ENCODE peak calls at places on chromosomes 12 and 14, in six cellular contexts. One of them, this sample, is unnamed.

GRCh38 chr12:94100990-94101901 is 47.1 kb upstream of the PLXNC1 start:
- DNase-seq in WTC11: peak
- DNase-seq in GM12878: no peak
- DNase-seq in HepG2: peak
- DNase-seq in K562: peak
- DNase-seq in H1: peak
- DNase-seq in this sample: peak

GRCh38 chr12:68042212-68042699 is 53.0 kb downstream of the IFNG-AS1 start:
- DNase-seq in WTC11: no peak
- DNase-seq in GM12878: peak
- DNase-seq in H1: no peak
- DNase-seq in HepG2: peak
- DNase-seq in K562: no peak
- DNase-seq in this sample: no peak

GRCh38 chr12:76153616-76154015 is 69.1 kb upstream of the NAP1L1 start:
- DNase-seq in GM12878: no peak
- DNase-seq in H1: no peak
- DNase-seq in K562: no peak
- DNase-seq in WTC11: no peak
- DNase-seq in HepG2: no peak
- DNase-seq in this sample: no peak

GRCh38 chr14:89207925-89208328 is 209.1 kb downstream of the FOXN3 start:
- DNase-seq in HepG2: no peak
- DNase-seq in K562: no peak
- DNase-seq in GM12878: peak
- DNase-seq in H1: no peak
- DNase-seq in WTC11: no peak
- DNase-seq in this sample: no peak

GRCh38 chr14:46646796-46647195 is 4.8 kb downstream of the RPL10L start:
- DNase-seq in WTC11: no peak
- DNase-seq in K562: no peak
- DNase-seq in GM12878: no peak
- DNase-seq in H1: no peak
- DNase-seq in HepG2: no peak
- DNase-seq in this sample: no peak

GRCh38 chr14:45699451-45699850 is 446.4 kb upstream of the MIS18BP1 start:
- DNase-seq in WTC11: no peak
- DNase-seq in HepG2: no peak
- DNase-seq in H1: no peak
- DNase-seq in K562: no peak
- DNase-seq in GM12878: no peak
- DNase-seq in this sample: no peak

GRCh38 chr14:102189858-102190257 is 50.2 kb downstream of the WDR20 start:
- DNase-seq in K562: peak
- DNase-seq in GM12878: no peak
- DNase-seq in WTC11: no peak
- DNase-seq in H1: no peak
- DNase-seq in HepG2: no peak
- DNase-seq in this sample: no peak

GRCh38 chr14:71336488-71337192 is 429.4 kb downstream of the PCNX1 start:
- DNase-seq in HepG2: peak
- DNase-seq in GM12878: no peak
- DNase-seq in K562: no peak
- DNase-seq in H1: no peak
- DNase-seq in WTC11: no peak
- DNase-seq in this sample: no peak

GRCh38 chr12:94980577-94980976 is 22.9 kb downstream of the NDUFA12 start:
- DNase-seq in WTC11: no peak
- DNase-seq in H1: no peak
- DNase-seq in K562: no peak
- DNase-seq in HepG2: no peak
- DNase-seq in GM12878: no peak
- DNase-seq in this sample: no peak

GRCh38 chr14:105204206-105204930 is 23.3 kb upstream of the NUDT14 start:
- DNase-seq in K562: no peak
- DNase-seq in GM12878: no peak
- DNase-seq in WTC11: no peak
- DNase-seq in H1: no peak
- DNase-seq in HepG2: no peak
- DNase-seq in this sample: no peak

GRCh38 chr12:122526683-122527477 is at the start of the genes KNTC1 and RSRC2:
- DNase-seq in K562: peak
- DNase-seq in HepG2: peak
- DNase-seq in WTC11: peak
- DNase-seq in H1: peak
- DNase-seq in GM12878: peak
- DNase-seq in this sample: peak

GRCh38 chr12:124130717-124131670 is 158.0 kb downstream of the ZNF664 start:
- DNase-seq in H1: no peak
- DNase-seq in GM12878: peak
- DNase-seq in K562: no peak
- DNase-seq in HepG2: peak
- DNase-seq in WTC11: peak
- DNase-seq in this sample: no peak

GRCh38 chr14:54606178-54606577 is 39.2 kb downstream of the SAMD4A start:
- DNase-seq in WTC11: peak
- DNase-seq in K562: no peak
- DNase-seq in GM12878: no peak
- DNase-seq in HepG2: no peak
- DNase-seq in H1: no peak
- DNase-seq in this sample: no peak

GRCh38 chr14:25108959-25109358 is 59.0 kb upstream of the STXBP6 start:
- DNase-seq in WTC11: no peak
- DNase-seq in HepG2: peak
- DNase-seq in GM12878: no peak
- DNase-seq in H1: no peak
- DNase-seq in K562: no peak
- DNase-seq in this sample: no peak

GRCh38 chr12:14547571-14547970 is 20.1 kb downstream of the PLBD1 start:
- DNase-seq in H1: no peak
- DNase-seq in GM12878: no peak
- DNase-seq in HepG2: no peak
- DNase-seq in K562: no peak
- DNase-seq in WTC11: no peak
- DNase-seq in this sample: no peak

GRCh38 chr14:102942069-102942468 is 19.6 kb downstream of the AMN start:
- DNase-seq in H1: no peak
- DNase-seq in K562: no peak
- DNase-seq in HepG2: no peak
- DNase-seq in GM12878: no peak
- DNase-seq in WTC11: no peak
- DNase-seq in this sample: no peak

GRCh38 chr14:90545966-90546751 is 149.3 kb downstream of the CALM1 start:
- DNase-seq in GM12878: no peak
- DNase-seq in HepG2: no peak
- DNase-seq in WTC11: no peak
- DNase-seq in K562: no peak
- DNase-seq in H1: no peak
- DNase-seq in this sample: no peak

GRCh38 chr14:96741151-96741977 is 55.8 kb upstream of the VRK1 start:
- DNase-seq in H1: peak
- DNase-seq in GM12878: no peak
- DNase-seq in HepG2: no peak
- DNase-seq in K562: peak
- DNase-seq in WTC11: peak
- DNase-seq in this sample: no peak

GRCh38 chr12:75996907-75997447 is 34.6 kb downstream of the PHLDA1 start:
- DNase-seq in WTC11: no peak
- DNase-seq in H1: no peak
- DNase-seq in HepG2: no peak
- DNase-seq in K562: no peak
- DNase-seq in GM12878: no peak
- DNase-seq in this sample: no peak

GRCh38 chr12:28218875-28219274 is 28.6 kb downstream of the CCDC91 start:
- DNase-seq in HepG2: no peak
- DNase-seq in H1: no peak
- DNase-seq in GM12878: no peak
- DNase-seq in K562: no peak
- DNase-seq in WTC11: no peak
- DNase-seq in this sample: no peak

GRCh38 chr12:28222959-28223662 is 32.9 kb downstream of the CCDC91 start:
- DNase-seq in GM12878: no peak
- DNase-seq in WTC11: no peak
- DNase-seq in K562: no peak
- DNase-seq in H1: no peak
- DNase-seq in HepG2: no peak
- DNase-seq in this sample: no peak

GRCh38 chr12:28223853-28224252 is 33.6 kb downstream of the CCDC91 start:
- DNase-seq in K562: no peak
- DNase-seq in H1: no peak
- DNase-seq in WTC11: no peak
- DNase-seq in HepG2: no peak
- DNase-seq in GM12878: no peak
- DNase-seq in this sample: no peak

GRCh38 chr12:28219827-28220226 is 29.6 kb downstream of the CCDC91 start:
- DNase-seq in K562: no peak
- DNase-seq in HepG2: no peak
- DNase-seq in WTC11: no peak
- DNase-seq in GM12878: no peak
- DNase-seq in H1: no peak
- DNase-seq in this sample: no peak

DNA sequence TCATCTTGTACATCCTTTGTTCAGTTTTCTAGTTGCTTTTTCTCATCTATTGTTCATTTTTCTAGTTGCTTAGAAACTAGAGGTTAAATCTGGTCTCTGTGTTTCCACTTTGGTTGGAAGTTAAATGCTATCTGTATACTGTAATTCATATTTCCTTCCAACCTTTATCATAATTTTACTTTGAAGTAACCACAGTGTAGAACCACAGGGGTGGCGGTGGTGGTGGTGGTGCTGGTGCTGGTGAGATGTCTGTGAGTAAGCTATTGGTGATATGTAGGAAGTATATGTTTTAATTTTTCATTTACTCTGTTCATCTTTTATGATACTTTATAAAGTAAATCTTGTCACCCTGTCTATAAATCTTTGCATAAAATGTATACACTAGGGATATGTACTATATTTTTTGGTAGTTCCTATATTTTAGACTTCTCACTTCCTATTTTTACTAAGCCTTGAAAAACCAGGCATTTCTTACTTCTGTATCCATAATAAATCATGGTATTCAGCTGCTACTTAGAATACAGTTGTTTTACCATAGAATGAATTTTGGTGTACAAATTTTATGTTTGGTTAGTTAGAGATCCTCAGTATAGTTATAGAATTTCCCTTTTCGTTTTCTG is 31.9 kb downstream of the CCDC91 start:
- DNase-seq in WTC11: no peak
- DNase-seq in H1: no peak
- DNase-seq in K562: no peak
- DNase-seq in GM12878: no peak
- DNase-seq in HepG2: no peak
- DNase-seq in this sample: no peak
- TF ChIP-seq ATF3 in WTC11: no peak
- TF ChIP-seq ATF3 in H1: no peak
- TF ChIP-seq ATF3 in K562: no peak
- TF ChIP-seq ATF3 in GM12878: no peak
- TF ChIP-seq ATF3 in HepG2: no peak
- TF ChIP-seq ATF3 in this sample: no peak

GRCh38 chr14:74921053-74921620 is 1.9 kb downstream of the RPS6KL1 start:
- DNase-seq in HepG2: no peak
- DNase-seq in GM12878: no peak
- DNase-seq in WTC11: no peak
- DNase-seq in H1: no peak
- DNase-seq in K562: no peak
- DNase-seq in this sample: no peak
- TF ChIP-seq SP1 in HepG2: no peak
- TF ChIP-seq SP1 in GM12878: no peak
- TF ChIP-seq SP1 in WTC11: no peak
- TF ChIP-seq SP1 in H1: no peak
- TF ChIP-seq SP1 in K562: no peak
- TF ChIP-seq SP1 in this sample: no peak

GRCh38 chr12:3177778-3178435 is 100.7 kb downstream of the TSPAN9 start:
- DNase-seq in K562: no peak
- DNase-seq in GM12878: no peak
- DNase-seq in HepG2: no peak
- DNase-seq in WTC11: no peak
- DNase-seq in H1: no peak
- DNase-seq in this sample: no peak
- TF ChIP-seq ATF3 in K562: no peak
- TF ChIP-seq ATF3 in GM12878: no peak
- TF ChIP-seq ATF3 in HepG2: no peak
- TF ChIP-seq ATF3 in WTC11: no peak
- TF ChIP-seq ATF3 in H1: no peak
- TF ChIP-seq ATF3 in this sample: no peak

DNA sequence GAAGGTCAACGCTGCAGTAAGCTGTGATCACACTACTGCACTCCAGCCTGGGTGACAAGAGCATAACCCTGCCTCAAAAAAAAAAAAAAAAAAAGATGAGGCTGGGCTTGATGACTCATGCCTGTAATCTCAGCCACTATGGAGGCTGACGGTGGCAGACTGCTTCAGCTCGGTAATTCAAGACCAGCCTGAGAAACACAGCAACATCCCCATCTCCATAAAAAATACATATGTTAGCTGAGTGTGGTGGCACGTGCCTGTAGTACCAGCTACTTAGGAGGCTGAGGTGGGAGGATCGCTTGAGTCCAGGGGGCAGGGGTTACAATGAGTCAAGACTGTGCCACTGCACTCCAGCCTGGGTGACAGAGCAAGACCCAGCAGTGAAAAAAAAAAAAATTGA is 50.4 kb downstream of the GXYLT1 start:
- DNase-seq in HepG2: no peak
- DNase-seq in H1: no peak
- DNase-seq in WTC11: no peak
- DNase-seq in K562: no peak
- DNase-seq in GM12878: no peak
- DNase-seq in this sample: peak
- TF ChIP-seq SP1 in HepG2: no peak
- TF ChIP-seq SP1 in H1: no peak
- TF ChIP-seq SP1 in WTC11: no peak
- TF ChIP-seq SP1 in K562: no peak
- TF ChIP-seq SP1 in GM12878: no peak
- TF ChIP-seq SP1 in this sample: no peak